ENCODE peak calls at places on chromosomes 11 and 22, in ten cellular contexts. Z, G, J, U, I, R, C, A, Y and P are unnamed samples.

GRCh38 chr11:68523743-68524142 is 63.2 kb downstream of the PPP6R3 start:
- DNase-seq in Z (no peak), U (no peak), A (no peak), Y (no peak), J (no peak), G (no peak), C (peak), I (no peak), R (no peak), P (no peak)

GRCh38 chr22:49116021-49116420 is 711.7 kb downstream of the BRD1 start:
- DNase-seq in A (no peak), I (no peak), Z (no peak), Y (no peak), G (no peak), C (no peak), J (no peak), R (no peak), U (no peak), P (no peak)

GRCh38 chr22:24975125-24975640 is 22.7 kb downstream of the KIAA1671 start:
- DNase-seq in I (no peak), Y (no peak), G (no peak), J (no peak), Z (peak), R (no peak), C (no peak), A (no peak), U (no peak), P (no peak)

GRCh38 chr22:31631381-31631780 is 30.6 kb downstream of the PISD start:
- DNase-seq in A (no peak), Z (no peak), J (no peak), C (no peak), U (no peak), G (no peak), Y (no peak), R (no peak), I (no peak), P (no peak)

GRCh38 chr22:30650508-30651116 is 15.0 kb downstream of the SLC35E4 start:
- DNase-seq in R (no peak), J (no peak), A (no peak), G (no peak), U (no peak), C (no peak), Y (peak), I (no peak), Z (no peak), P (no peak)

GRCh38 chr11:96197801-96198465 is 145.1 kb downstream of the MAML2 start:
- DNase-seq in U (no peak), G (no peak), J (no peak), A (no peak), C (no peak), Z (no peak), R (peak), Y (no peak), I (no peak), P (no peak)

GRCh38 chr22:36332623-36333331 is 55.0 kb downstream of the MYH9 start:
- DNase-seq in J (peak), C (peak), Z (peak), U (no peak), I (peak), R (peak), Y (no peak), A (peak), G (peak), P (peak)

GRCh38 chr22:41517172-41518047 is 26.9 kb downstream of the POLR3H start:
- DNase-seq in A (no peak), J (peak), G (no peak), R (no peak), U (no peak), Z (peak), I (peak), C (peak), Y (peak), P (peak)

GRCh38 chr22:26689553-26690301 is 32.3 kb downstream of the MIAT start:
- DNase-seq in A (no peak), R (no peak), C (no peak), U (no peak), G (no peak), I (no peak), Z (no peak), J (no peak), Y (no peak), P (no peak)
- H3K4me3 ChIP-seq in A (no peak), R (no peak), C (no peak), U (no peak), G (no peak), I (no peak), Z (no peak), J (no peak), Y (no peak), P (no peak)

GRCh38 chr11:10134975-10135481 is 159.0 kb downstream of the SBF2 start:
- DNase-seq in A (no peak), I (peak), C (no peak), U (no peak), R (no peak), G (no peak), J (no peak), Y (no peak), Z (no peak), P (no peak)
- H3K4me3 ChIP-seq in A (no peak), I (no peak), C (no peak), U (no peak), R (no peak), G (no peak), J (no peak), Y (no peak), Z (no peak), P (no peak)

GRCh38 chr11:123103326-123103980 is 41.5 kb upstream of the HSPA8 start:
- DNase-seq in Z (peak), R (no peak), J (peak), Y (peak), A (no peak), G (peak), I (peak), C (peak), U (peak), P (peak)
- H3K4me3 ChIP-seq in Z (no peak), R (no peak), J (no peak), Y (no peak), A (no peak), G (no peak), I (no peak), C (no peak), U (no peak), P (no peak)

DNA sequence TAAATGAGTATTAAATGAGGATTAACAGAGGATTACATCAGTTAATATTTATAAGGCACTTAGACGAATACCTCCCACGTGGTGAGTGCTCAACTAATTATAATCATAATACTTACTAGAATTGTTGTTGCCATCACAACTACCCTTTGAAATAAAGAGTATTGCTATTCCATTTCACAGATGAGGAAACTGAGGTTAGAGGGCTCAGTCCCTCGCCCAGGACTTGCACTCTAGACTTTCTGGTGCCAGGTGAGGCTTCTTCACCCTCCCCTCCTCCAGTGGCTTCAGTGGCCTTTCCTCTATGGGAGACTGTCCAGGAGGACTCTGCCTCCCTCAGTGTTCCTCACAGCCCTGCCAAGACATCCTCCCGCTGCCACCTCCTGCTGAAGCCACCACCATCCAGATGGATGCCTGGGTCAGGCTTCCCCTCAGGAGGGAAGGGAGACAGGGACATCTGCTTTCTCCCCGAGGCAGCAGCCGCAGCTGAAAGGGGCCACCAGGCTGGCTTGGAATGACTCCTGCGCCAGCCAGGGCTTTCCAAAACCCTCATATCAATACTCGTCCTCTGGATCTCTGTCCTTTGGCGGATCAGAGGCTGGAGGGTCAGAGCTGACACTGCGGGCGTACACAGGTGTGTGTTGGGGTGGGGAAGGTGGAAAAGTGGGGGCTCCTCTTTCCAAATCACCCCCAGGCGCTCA is 580.1 kb downstream of the BUD13 start:
- DNase-seq in G (peak), C (no peak), Z (no peak), U (no peak), A (no peak), I (no peak), R (no peak), J (peak), Y (no peak), P (no peak)
- H3K4me3 ChIP-seq in G (no peak), C (no peak), Z (no peak), U (no peak), A (peak), I (no peak), R (no peak), J (peak), Y (peak), P (no peak)